ENCODE peak calls at places on chromosomes 13 and 19, in five cellular contexts. N, F, P, H and M are unnamed samples.

GRCh38 chr19:15113245-15114152 is 6.3 kb downstream of the SYDE1 start:
- DNase-seq in P (no peak), N (peak; percentile 32), H (no peak), F (no peak), M (peak; percentile 72)

GRCh38 chr19:36573948-36574726 is 1.0 kb upstream of the ZNF529 start:
- DNase-seq in N (peak; percentile 13), F (no peak), P (no peak), H (peak; percentile 21), M (peak; percentile 43)

GRCh38 chr19:4586245-4586644 is 26.8 kb upstream of the SEMA6B start:
- DNase-seq in H (no peak), F (no peak), P (no peak), N (no peak), M (no peak)

GRCh38 chr13:30561506-30561905 is 56.2 kb upstream of the USPL1 start:
- DNase-seq in H (no peak), P (no peak), F (no peak), N (no peak), M (no peak)

GRCh38 chr13:106596287-106596937 is 28.5 kb upstream of the ARGLU1 start:
- DNase-seq in F (no peak), H (no peak), N (no peak), P (no peak), M (no peak)

GRCh38 chr19:39402417-39403297 is 4.0 kb upstream of the ZFP36 start:
- DNase-seq in N (no peak), P (peak; percentile 78), H (peak; percentile 84), F (peak; percentile 64), M (peak; percentile 97)

GRCh38 chr19:15332311-15332996 is at the start of gene BRD4:
- DNase-seq in N (no peak), F (no peak), H (peak; percentile 91), P (no peak), M (peak; percentile 81)

GRCh38 chr19:38564981-38565685 is 52.6 kb downstream of the MAP4K1 start:
- DNase-seq in P (no peak), H (no peak), F (no peak), N (no peak), M (peak; percentile 67)

GRCh38 chr13:111326981-111327642 is 6.7 kb downstream of the TEX29 start:
- DNase-seq in N (no peak), P (no peak), H (no peak), F (no peak), M (no peak)

GRCh38 chr13:57624565-57625435 is 6.7 kb upstream of the PCDH17 start:
- DNase-seq in H (peak; percentile 12), F (no peak), N (peak; percentile 56), P (no peak), M (peak; percentile 90)

GRCh38 chr13:19169496-19169895 is 12.1 kb downstream of the TUBA3C start:
- DNase-seq in N (no peak), P (no peak), F (no peak), H (no peak), M (no peak)

GRCh38 chr13:99191900-99192399 is 8.7 kb upstream of the UBAC2 start:
- DNase-seq in H (no peak), P (no peak), F (no peak), N (no peak), M (no peak)

GRCh38 chr19:21848706-21849105 is 12.7 kb upstream of the ZNF43 start:
- DNase-seq in N (no peak), F (no peak), H (no peak), P (no peak), M (no peak)

GRCh38 chr19:58229255-58229639 is 533 bp downstream of the ZNF544 start:
- DNase-seq in P (no peak), N (peak; percentile 30), F (no peak), H (no peak), M (peak; percentile 71)

GRCh38 chr19:36139473-36140288 is at the start of gene CAPNS1:
- DNase-seq in F (peak; percentile 95), H (peak; percentile 96), N (peak; percentile 88), P (peak; percentile 88), M (peak; percentile 98)

GRCh38 chr13:59425211-59425721 is 738.5 kb downstream of the DIAPH3 start:
- DNase-seq in P (no peak), N (no peak), F (no peak), H (no peak), M (no peak)

GRCh38 chr19:29878973-29879654 is 62.9 kb upstream of the URI1 start:
- DNase-seq in P (no peak), F (peak; percentile 48), N (peak; percentile 50), H (peak; percentile 77), M (peak; percentile 50)

GRCh38 chr13:80533175-80533574 is 192.2 kb upstream of the SPRY2 start:
- DNase-seq in F (no peak), P (no peak), N (no peak), H (no peak), M (no peak)

GRCh38 chr19:43983912-43984686 is at the start of gene ZNF155:
- DNase-seq in F (peak; percentile 86), N (peak; percentile 87), H (peak; percentile 63), P (peak; percentile 81), M (peak; percentile 99)

GRCh38 chr19:50967924-50968708 is 1.3 kb downstream of the KLK6 start:
- DNase-seq in N (no peak), H (no peak), P (no peak), F (no peak), M (peak; percentile 51)

GRCh38 chr13:110187501-110188161 is 119.3 kb downstream of the COL4A1 start:
- DNase-seq in F (no peak), N (no peak), H (no peak), P (no peak), M (no peak)

GRCh38 chr19:16161848-16162247 is 11.5 kb downstream of the CIB3 start:
- DNase-seq in P (no peak), N (no peak), H (no peak), F (peak; percentile 65), M (no peak)

GRCh38 chr19:35896643-35897040 is 3.7 kb downstream of the NFKBID start:
- DNase-seq in F (no peak), N (no peak), H (no peak), P (no peak), M (no peak)

GRCh38 chr19:3409346-3410064 is 43.1 kb downstream of the NFIC start:
- DNase-seq in N (peak; percentile 94), P (no peak), H (no peak), F (no peak), M (no peak)

GRCh38 chr19:45901912-45902650 is at the start of gene MYPOP:
- DNase-seq in N (no peak), F (no peak), P (no peak), H (peak; percentile 35), M (peak; percentile 59)

GRCh38 chr19:4472174-4472974 is at the start of gene HDGFL2:
- DNase-seq in N (no peak), H (peak; percentile 67), P (no peak), F (no peak), M (no peak)

GRCh38 chr19:17560205-17560595 is 4.8 kb downstream of the COLGALT1 start:
- DNase-seq in P (no peak), H (no peak), F (no peak), N (no peak), M (no peak)

GRCh38 chr13:50485979-50486935 is 357.2 kb downstream of the DLEU7 start:
- DNase-seq in N (no peak), H (no peak), P (no peak), F (no peak), M (no peak)

GRCh38 chr19:29702161-29702957 is 12.7 kb downstream of the C19orf12 start:
- DNase-seq in P (no peak), F (no peak), N (no peak), H (no peak), M (no peak)

GRCh38 chr13:43285891-43286602 is 262.7 kb downstream of the DNAJC15 start:
- DNase-seq in P (no peak), H (no peak), F (no peak), N (no peak), M (no peak)

GRCh38 chr19:4130635-4131438 is 6.9 kb upstream of the MAP2K2 start:
- DNase-seq in P (no peak), F (peak; percentile 40), H (peak; percentile 63), N (peak; percentile 93), M (no peak)

DNA sequence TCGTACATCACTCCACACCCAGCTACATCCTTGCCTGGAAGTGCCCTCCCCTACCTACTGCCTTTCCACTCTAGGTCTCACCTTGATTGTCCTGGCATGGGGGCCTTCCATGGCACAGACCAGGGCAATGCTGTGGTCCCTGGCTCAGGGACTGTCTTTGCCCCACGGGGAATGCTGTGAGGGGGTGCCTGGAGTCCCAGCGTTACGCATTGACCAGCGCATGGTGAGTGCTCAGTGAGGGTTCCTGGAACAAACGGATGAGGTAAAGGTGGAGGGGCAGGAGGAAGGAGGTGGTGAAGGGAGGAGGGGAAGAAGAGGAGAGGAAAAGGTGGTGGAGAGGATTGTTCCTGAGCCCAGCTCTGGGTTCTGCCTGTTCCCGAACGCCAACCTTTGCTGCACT is 40.6 kb downstream of the CHST8 start:
- DNase-seq in H (no peak), P (no peak), F (no peak), N (no peak), M (no peak)
- TF ChIP-seq EZH2 in H (no peak), P (no peak), F (no peak), N (no peak), M (no peak)

DNA sequence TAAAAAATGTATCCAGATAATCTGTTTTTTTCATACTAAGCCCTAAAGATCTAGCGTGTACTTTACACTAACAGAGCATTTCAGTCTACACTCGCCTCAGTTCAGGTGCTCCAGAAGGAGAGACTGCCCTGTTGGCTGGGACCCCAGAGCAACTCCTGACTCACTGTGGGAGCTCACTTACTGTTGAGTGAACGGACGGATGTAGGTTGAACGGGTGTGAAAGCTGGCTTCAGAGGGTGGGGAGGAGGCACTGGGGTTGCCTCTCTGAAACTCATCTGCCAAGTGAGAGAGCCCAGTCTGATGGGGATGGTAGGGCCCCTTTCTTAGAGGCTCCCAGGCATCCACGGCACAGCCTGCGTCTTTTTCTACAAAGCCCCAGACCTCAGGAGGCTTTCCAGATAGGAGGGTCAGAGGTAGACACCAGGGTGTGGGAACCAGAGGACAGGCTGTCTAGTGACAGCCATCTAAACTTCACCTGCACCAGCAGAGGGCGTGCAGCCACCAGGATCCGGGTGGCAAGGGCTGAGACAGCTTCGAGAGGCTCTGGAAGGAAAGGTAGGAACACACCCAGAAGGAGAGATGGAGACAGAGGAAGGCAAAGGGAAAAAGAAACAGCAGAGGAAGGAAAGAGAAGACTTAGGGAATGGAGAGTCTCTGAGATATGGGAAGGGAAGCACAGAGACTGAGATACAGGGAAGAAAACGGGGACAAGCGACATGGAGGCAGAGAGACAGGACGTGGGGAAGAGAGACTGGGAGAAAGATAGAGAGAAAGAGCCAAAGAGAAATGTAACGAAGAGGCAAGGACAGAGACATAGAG is 3.7 kb downstream of the KASH5 start:
- DNase-seq in H (peak; percentile 89), P (peak; percentile 40), F (peak; percentile 60), N (peak; percentile 63), M (peak; percentile 91)
- H3K4me3 ChIP-seq in H (no peak overlapping the region), P (no peak overlapping the region), F (no peak overlapping the region), N (no peak overlapping the region), M (no peak overlapping the region)

DNA sequence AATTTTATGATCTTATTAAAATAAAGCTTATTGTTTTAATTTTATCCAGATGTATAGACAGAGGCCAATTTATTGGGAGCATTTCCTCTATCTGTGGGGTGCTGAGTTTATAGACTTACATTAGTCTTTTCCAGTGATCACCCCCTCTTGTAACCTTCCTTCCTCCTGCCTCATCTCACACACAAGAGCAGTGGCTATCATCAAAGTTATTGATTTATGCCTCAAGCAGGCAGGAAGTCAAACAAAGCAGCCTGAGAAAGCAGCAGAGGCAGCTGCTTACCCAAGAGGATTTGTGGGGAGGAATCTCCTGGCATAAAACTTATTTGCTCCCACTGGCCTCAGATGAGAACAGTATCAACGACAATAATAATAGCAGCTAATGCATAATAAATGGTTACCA is 26.3 kb upstream of the DCLK1 start:
- DNase-seq in F (no peak), P (no peak), H (no peak), N (no peak), M (no peak)
- TF ChIP-seq REST in F (no peak), P (no peak), H (no peak), N (no peak), M (no peak)

GRCh38 chr19:7292950-7293794 is 1.0 kb downstream of the INSR start:
- DNase-seq in P (no peak), F (no peak), N (peak; percentile 21), H (peak; percentile 17), M (peak; percentile 39)
- TF ChIP-seq EZH2 in P (no peak), F (no peak), N (no peak), H (no peak), M (no peak)